ENCODE peak calls at places on chromosomes 1 and 21, in eight cellular contexts. Y, Q, U, S, N, T, X and H are unnamed samples.

GRCh38 chr1:59169703-59170102 is 127.2 kb upstream of the FGGY start:
- DNase-seq in Y (no peak), T (no peak), Q (no peak), X (no peak), S (no peak), N (no peak), U (no peak), H (no peak)

GRCh38 chr1:17009706-17010105 is 2.0 kb downstream of the ATP13A2 start:
- DNase-seq in X (no peak), S (no peak), N (no peak), Q (no peak), T (no peak), U (no peak), Y (no peak), H (no peak)

GRCh38 chr1:229218612-229219025 is 52.3 kb upstream of the RAB4A start:
- DNase-seq in Q (no peak), X (no peak), N (no peak), Y (no peak), S (no peak), T (no peak), U (no peak), H (no peak)

GRCh38 chr1:232912845-232913580 is 37.4 kb upstream of the NTPCR start:
- DNase-seq in Q (no peak), T (no peak), Y (no peak), N (no peak), X (no peak), S (no peak), U (no peak), H (no peak)

GRCh38 chr1:151386002-151386401 is 13.4 kb upstream of the PSMB4 start:
- DNase-seq in Q (no peak), N (no peak), T (no peak), S (no peak), X (no peak), Y (no peak), U (no peak), H (no peak)

GRCh38 chr1:110011527-110012041 is 22.8 kb upstream of the STRIP1 start:
- DNase-seq in U (peak; percentile 57), N (no peak), Q (no peak), S (no peak), X (no peak), Y (no peak), T (no peak), H (peak; percentile 33)

GRCh38 chr1:15153842-15154479 is 414 bp downstream of the TMEM51 start:
- DNase-seq in Y (no peak), S (peak; percentile 75), U (peak; percentile 88), N (peak; percentile 59), T (peak; percentile 70), X (peak; percentile 78), Q (no peak), H (no peak)

GRCh38 chr1:1313500-1314236 is 5.3 kb downstream of the PUSL1 start:
- DNase-seq in T (no peak), S (no peak), U (no peak), Q (no peak), N (no peak), Y (no peak), X (no peak), H (no peak)

GRCh38 chr1:77039739-77040138 is 172.5 kb downstream of the ST6GALNAC5 start:
- DNase-seq in N (peak; percentile 36), T (no peak), X (peak; percentile 50), Y (no peak), Q (peak; percentile 62), U (no peak), S (peak; percentile 46), H (no peak)

GRCh38 chr1:208174200-208174599 is 70.0 kb downstream of the PLXNA2 start:
- DNase-seq in Q (no peak), S (no peak), U (no peak), Y (no peak), T (no peak), X (no peak), N (no peak), H (no peak)

GRCh38 chr1:33228935-33229487 is 27.3 kb upstream of the ZNF362 start:
- DNase-seq in N (no peak), T (no peak), X (no peak), U (no peak), S (no peak), Y (no peak), Q (no peak), H (peak; percentile 16)

GRCh38 chr21:40013001-40013735 is 145.9 kb downstream of the PCP4 start:
- DNase-seq in U (no peak), N (no peak), X (no peak), Y (no peak), Q (no peak), S (no peak), T (no peak), H (no peak)
- H3K4me1 ChIP-seq in U (peaks cover 9% of the 10 kb centered on the region), N (no peaks in the 10 kb centered on the region), X (no peaks in the 10 kb centered on the region), Y (no peaks in the 10 kb centered on the region), Q (no peaks in the 10 kb centered on the region), S (no peaks in the 10 kb centered on the region), T (no peaks in the 10 kb centered on the region), H (no peaks in the 10 kb centered on the region)

GRCh38 chr1:3454811-3455618 is 550 bp downstream of the ARHGEF16 start:
- DNase-seq in S (peak; percentile 63), T (peak; percentile 46), X (peak; percentile 79), N (no peak), Y (no peak), U (peak; percentile 83), Q (no peak), H (no peak)

GRCh38 chr1:3455630-3456448 is 1.4 kb downstream of the ARHGEF16 start:
- DNase-seq in X (peak; percentile 56), S (peak; percentile 14), T (no peak), Q (no peak), Y (no peak), N (no peak), U (no peak), H (no peak)

GRCh38 chr1:3457910-3458621 is 3.6 kb downstream of the ARHGEF16 start:
- DNase-seq in T (no peak), U (peak; percentile 53), Q (no peak), Y (no peak), N (no peak), S (peak; percentile 38), X (peak; percentile 70), H (peak; percentile 75)

GRCh38 chr1:3456964-3457909 is 2.8 kb downstream of the ARHGEF16 start:
- DNase-seq in S (peak; percentile 34), Y (no peak), N (no peak), U (no peak), Q (no peak), T (no peak), X (peak; percentile 53), H (no peak)

GRCh38 chr1:3456449-3456963 is 2.0 kb downstream of the ARHGEF16 start:
- DNase-seq in U (no peak), S (peak; percentile 44), N (no peak), T (no peak), Y (no peak), X (peak; percentile 82), Q (no peak), H (no peak)
- H3K4me1 ChIP-seq in U (peaks cover 13% of the 10 kb centered on the region), S (no peaks in the 10 kb centered on the region), N (no peaks in the 10 kb centered on the region), T (peaks cover 73% of the 10 kb centered on the region), Y (peaks cover 11% of the 10 kb centered on the region), X (peaks cover 70% of the 10 kb centered on the region), Q (peaks cover 13% of the 10 kb centered on the region), H (peaks cover 40% of the 10 kb centered on the region)

GRCh38 chr1:220876511-220877347 is 2.5 kb upstream of the HLX start:
- DNase-seq in X (peak; percentile 59), U (peak; percentile 86), Y (no peak), S (peak; percentile 76), T (no peak), Q (no peak), N (no peak), H (no peak)

GRCh38 chr1:220877348-220878095 is 1.7 kb upstream of the HLX start:
- DNase-seq in X (no peak), Q (no peak), U (peak; percentile 31), N (no peak), T (no peak), S (no peak), Y (no peak), H (no peak)

GRCh38 chr1:220879090-220879508 is at the start of gene HLX:
- DNase-seq in U (peak; percentile 81), X (peak; percentile 90), Y (no peak), N (peak; percentile 84), T (peak; percentile 93), S (peak; percentile 97), Q (peak; percentile 30), H (peak; percentile 87)

GRCh38 chr1:220879509-220880366 is 495 bp downstream of the HLX start:
- DNase-seq in N (no peak), T (peak; percentile 64), U (peak; percentile 80), X (peak; percentile 64), Y (no peak), Q (no peak), S (peak; percentile 78), H (no peak)

DNA sequence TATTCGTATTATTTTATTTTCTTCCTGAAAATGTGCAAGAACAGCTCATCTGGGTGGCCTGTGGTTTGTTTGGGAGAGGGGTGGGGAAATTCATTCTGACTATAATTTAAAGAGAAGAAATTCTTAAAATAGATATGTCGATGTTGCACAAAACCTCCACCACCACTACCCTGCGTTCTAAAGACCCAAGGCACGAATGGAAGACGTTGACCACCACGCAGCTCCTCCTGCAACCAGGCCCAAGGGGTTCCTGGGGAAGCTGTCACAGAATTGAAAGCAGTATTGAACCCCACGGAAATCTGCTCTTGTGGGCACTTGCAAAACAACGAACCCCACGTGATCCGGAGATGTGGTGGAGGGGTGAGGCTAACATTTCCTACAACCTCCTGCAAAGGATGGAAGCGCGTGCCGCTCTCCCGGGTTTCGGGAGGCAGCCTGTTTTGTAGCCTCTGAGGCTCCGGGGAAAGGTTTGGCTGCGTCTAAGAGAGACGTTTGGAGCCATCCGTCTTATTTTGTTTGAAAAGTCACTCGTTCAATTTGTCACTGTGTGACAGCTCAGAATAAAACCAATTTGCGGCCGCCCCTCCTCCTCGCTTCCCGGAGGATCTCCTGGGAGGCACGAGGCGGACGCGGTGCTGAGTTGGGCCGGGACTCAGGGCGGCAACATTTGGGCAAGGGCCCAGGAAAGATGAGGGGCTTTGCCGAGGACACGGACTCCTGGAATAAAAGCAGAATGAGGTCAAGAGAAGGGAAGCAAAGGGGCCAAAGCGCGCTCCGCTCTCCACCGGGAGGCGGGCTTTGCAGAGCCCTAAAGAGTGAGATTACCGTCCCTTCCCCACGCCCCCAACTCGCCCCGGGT is 791 bp upstream of the HLX start:
- DNase-seq in N (no peak), S (peak; percentile 79), U (peak; percentile 46), Q (no peak), T (peak; percentile 41), Y (no peak), X (peak; percentile 60), H (no peak)
- H3K4me1 ChIP-seq in N (peaks cover 4% of the 10 kb centered on the region), S (no peaks in the 10 kb centered on the region), U (peaks cover 11% of the 10 kb centered on the region), Q (no peaks in the 10 kb centered on the region), T (peaks cover 85% of the 10 kb centered on the region), Y (no peaks in the 10 kb centered on the region), X (peaks cover 15% of the 10 kb centered on the region), H (peaks cover 25% of the 10 kb centered on the region)

GRCh38 chr1:156744344-156744743 is 3.5 kb upstream of the MRPL24 start:
- DNase-seq in S (no peak), U (no peak), X (peak; percentile 50), N (no peak), T (no peak), Y (no peak), Q (no peak), H (no peak)

GRCh38 chr1:156747737-156748669 is 3.5 kb downstream of the HDGF start:
- DNase-seq in S (no peak), Q (no peak), U (peak; percentile 33), T (no peak), Y (no peak), N (no peak), X (no peak), H (peak; percentile 54)

GRCh38 chr1:156746716-156747631 is 4.5 kb downstream of the HDGF start:
- DNase-seq in T (peak; percentile 93), U (peak; percentile 94), N (peak; percentile 91), Q (no peak), S (peak; percentile 97), Y (peak; percentile 97), X (peak; percentile 94), H (peak; percentile 88)

GRCh38 chr1:156744786-156745419 is 4.0 kb upstream of the MRPL24 start:
- DNase-seq in Q (no peak), U (no peak), X (peak; percentile 40), S (no peak), Y (no peak), T (no peak), N (no peak), H (no peak)

GRCh38 chr1:156746381-156746715 is 5.1 kb downstream of the HDGF start:
- DNase-seq in X (no peak), Q (no peak), U (no peak), N (no peak), S (no peak), Y (no peak), T (no peak), H (no peak)
- H3K4me1 ChIP-seq in X (peaks cover 46% of the 10 kb centered on the region), Q (peaks cover 59% of the 10 kb centered on the region), U (peaks cover 46% of the 10 kb centered on the region), N (peaks cover 9% of the 10 kb centered on the region), S (no peaks in the 10 kb centered on the region), Y (peaks cover 30% of the 10 kb centered on the region), T (peaks cover 80% of the 10 kb centered on the region), H (peaks cover 54% of the 10 kb centered on the region)